ENCODE peak calls at places on chromosomes 16 and 17, in four cellular contexts. V, B, N and Y are unnamed samples.
A peak's percentile ranks its signal among the peaks of the same experiment; 100 is the strongest.

GRCh38 chr17:80738406-80738805 is 193.8 kb downstream of the RPTOR start:
- DNase-seq in V (no peak), B (no peak), N (peak; percentile 90), Y (no peak)

GRCh38 chr17:45248132-45248936 is 13.6 kb downstream of the SPATA32 start:
- DNase-seq in V (peak; percentile 60), B (peak; percentile 83), N (peak; percentile 73), Y (no peak)

GRCh38 chr17:38725066-38725465 is 5.1 kb upstream of the CISD3 start:
- DNase-seq in V (no peak), B (no peak), N (no peak), Y (no peak)

GRCh38 chr16:24769806-24770205 is 40.4 kb downstream of the TNRC6A start:
- DNase-seq in V (no peak), B (no peak), N (no peak), Y (no peak)

GRCh38 chr16:89658221-89658879 is 714 bp downstream of the SPATA33 start:
- DNase-seq in V (no peak), B (no peak), N (peak; percentile 55), Y (no peak)

GRCh38 chr17:16044484-16044883 is 44.9 kb downstream of the TTC19 start:
- DNase-seq in V (no peak), B (no peak), N (no peak), Y (no peak)

GRCh38 chr17:61200349-61200735 is 199.3 kb upstream of the TBX2 start:
- DNase-seq in V (peak; percentile 25), B (no peak), N (no peak), Y (no peak)

GRCh38 chr17:45873728-45874127 is 20.6 kb upstream of the MAPT start:
- DNase-seq in V (no peak), B (no peak), N (peak; percentile 71), Y (no peak)

GRCh38 chr17:74080936-74081335 is 122.5 kb upstream of the RPL38 start:
- DNase-seq in V (no peak), B (no peak), N (no peak), Y (no peak)

GRCh38 chr16:46687486-46687885 is 1.5 kb downstream of the VPS35 start:
- DNase-seq in V (no peak), B (no peak), N (no peak), Y (no peak)
- H3K4me3 ChIP-seq in V (no peak overlapping the region), B (no peak overlapping the region), N (peak overlapping the region; percentile 85), Y (peak overlapping the region; percentile 79)

DNA sequence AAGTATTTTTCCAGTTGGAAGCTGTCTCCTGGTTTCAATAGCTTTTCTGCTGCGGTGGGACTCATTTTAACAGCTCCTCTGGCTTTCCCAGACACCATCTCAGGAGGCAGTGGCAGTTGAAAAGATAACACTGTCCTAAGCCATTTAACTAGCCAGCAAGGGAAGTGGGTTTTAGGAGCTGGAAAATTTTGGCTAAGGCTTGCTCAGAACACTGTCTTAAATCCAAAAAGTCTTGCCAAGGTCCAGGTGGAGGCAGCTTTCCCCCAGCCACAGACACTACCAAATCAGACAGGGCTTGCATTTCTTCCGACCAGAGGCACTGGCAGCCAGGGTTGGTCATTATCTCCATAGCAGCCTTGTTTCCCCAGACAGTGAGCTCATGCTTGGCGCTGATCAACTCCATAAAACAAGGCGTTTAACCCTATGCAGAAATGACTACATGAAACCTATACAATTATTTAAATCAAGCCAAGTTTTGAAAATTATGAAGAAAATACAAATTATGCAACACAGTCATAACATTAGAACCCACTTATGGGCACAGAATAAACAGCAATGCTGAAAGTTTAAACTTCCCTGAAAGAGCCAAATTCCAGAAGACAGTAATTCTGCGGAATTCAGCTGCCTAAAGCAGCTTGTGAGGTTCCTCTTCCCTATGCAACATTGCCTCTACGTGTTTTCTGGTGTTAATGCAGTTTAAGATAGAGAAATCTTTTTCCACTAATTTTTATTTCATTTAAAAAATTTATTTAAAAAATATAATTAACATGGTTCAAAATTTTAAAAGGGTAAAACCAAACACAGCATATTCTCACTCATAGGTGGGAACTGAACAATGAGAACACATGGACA is 25.0 kb downstream of the GABARAPL2 start:
- DNase-seq in V (no peak), B (peak; percentile 31), N (no peak), Y (peak; percentile 53)
- TF ChIP-seq CTCF in V (no peak), B (no peak), N (no peak), Y (peak; percentile 9)

GRCh38 chr17:48818361-48818841 is 1.4 kb upstream of the TTLL6 start:
- DNase-seq in V (no peak), B (no peak), N (no peak), Y (no peak)

GRCh38 chr17:48819466-48819865 is 2.4 kb upstream of the TTLL6 start:
- DNase-seq in V (no peak), B (no peak), N (no peak), Y (no peak)

GRCh38 chr17:48816774-48817590 is at the start of gene TTLL6:
- DNase-seq in V (peak; percentile 73), B (peak; percentile 94), N (peak; percentile 94), Y (peak; percentile 22)

GRCh38 chr17:48814504-48814903 is 2.5 kb downstream of the TTLL6 start:
- DNase-seq in V (peak; percentile 55), B (peak; percentile 73), N (peak; percentile 62), Y (no peak)

GRCh38 chr17:48816438-48816773 is 623 bp downstream of the TTLL6 start:
- DNase-seq in V (no peak), B (no peak), N (no peak), Y (no peak)
- H3K4me3 ChIP-seq in V (no peak overlapping the region), B (peak overlapping the region; percentile 21), N (no peak overlapping the region), Y (peak overlapping the region; percentile 41)

GRCh38 chr17:17849863-17850373 is 13.1 kb upstream of the SREBF1 start:
- DNase-seq in V (no peak), B (peak; percentile 55), N (peak; percentile 95), Y (no peak)
- TF ChIP-seq CTCF in V (no peak), B (peak; percentile 23), N (peak; percentile 42), Y (peak; percentile 24)

DNA sequence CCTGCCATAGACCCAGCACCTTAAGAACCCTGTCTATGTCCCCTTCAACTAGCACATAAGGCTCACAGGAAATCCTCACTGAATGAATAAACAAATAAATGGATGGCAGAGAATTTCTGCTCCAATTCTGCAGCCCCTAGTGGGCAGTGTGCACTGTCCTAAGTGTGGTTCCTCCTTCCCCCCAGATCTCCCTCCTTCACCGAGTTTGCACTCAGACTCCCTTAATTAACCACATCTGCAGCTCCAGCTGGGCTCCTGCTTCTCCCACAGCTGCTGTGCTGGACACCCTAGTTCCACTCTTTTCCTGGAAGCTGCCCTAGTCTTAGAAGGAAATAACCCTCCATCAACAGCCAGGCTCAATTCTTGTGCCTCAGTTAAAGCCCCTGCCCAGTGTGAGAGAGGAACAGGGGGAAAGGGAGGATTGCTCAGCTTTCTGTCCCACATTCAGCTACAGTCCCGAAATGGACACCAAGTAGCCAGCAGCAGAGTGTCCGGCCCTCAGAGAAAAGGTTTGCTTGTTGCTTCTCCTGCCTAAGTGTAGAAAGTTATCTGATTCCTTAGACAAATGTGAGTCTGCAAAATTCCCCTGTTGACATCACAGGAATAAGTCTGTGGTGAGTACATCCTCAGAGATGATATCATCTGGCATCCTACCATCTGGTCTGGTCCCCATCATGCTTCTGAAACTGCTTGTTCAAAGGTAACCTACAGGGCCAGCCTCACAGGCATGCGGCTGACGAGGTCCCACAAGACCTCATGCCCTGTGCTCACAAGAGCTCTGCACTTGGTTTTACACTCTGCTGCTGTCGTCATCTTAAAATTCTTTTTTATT is 12.3 kb downstream of the LRRC3C start:
- DNase-seq in V (no peak), B (no peak), N (peak; percentile 79), Y (no peak)
- H3K4me3 ChIP-seq in V (no peak overlapping the region), B (no peak overlapping the region), N (no peak overlapping the region), Y (no peak overlapping the region)

GRCh38 chr16:1347962-1348361 is 3.7 kb downstream of the TSR3 start:
- DNase-seq in V (no peak), B (no peak), N (no peak), Y (no peak)
- TF ChIP-seq CTCF in V (no peak), B (no peak), N (no peak), Y (no peak)

GRCh38 chr17:50540485-50541401 is 6.2 kb upstream of the SPATA20 start:
- DNase-seq in V (no peak), B (no peak), N (no peak), Y (no peak)
- H3K4me3 ChIP-seq in V (no peak overlapping the region), B (no peak overlapping the region), N (no peak overlapping the region), Y (no peak overlapping the region)

GRCh38 chr16:68382296-68382718 is 66.0 kb downstream of the SMPD3 start:
- DNase-seq in V (no peak), B (peak; percentile 87), N (peak; percentile 57), Y (no peak)
- TF ChIP-seq CTCF in V (no peak), B (peak; percentile 97), N (peak; percentile 54), Y (no peak)

GRCh38 chr17:70423562-70423961 is 254.2 kb downstream of the KCNJ2 start:
- DNase-seq in V (no peak), B (no peak), N (no peak), Y (no peak)
- H3K4me3 ChIP-seq in V (no peak overlapping the region), B (no peak overlapping the region), N (no peak overlapping the region), Y (no peak overlapping the region)

GRCh38 chr17:27544350-27545131 is 86.4 kb upstream of the LGALS9 start:
- DNase-seq in V (no peak), B (no peak), N (peak; percentile 91), Y (peak; percentile 91)
- TF ChIP-seq CTCF in V (no peak), B (no peak), N (peak; percentile 2), Y (peak; percentile 11)